ENCODE peak calls at places on chromosomes 13 and 19, in eight cellular contexts. One of them, this sample, is unnamed.

GRCh38 chr13:26881154-26881553 is 120.6 kb upstream of the GPR12 start:
- DNase-seq in sciatic nerve: no peak
- DNase-seq in NCI-H146: no peak
- DNase-seq in foreskin fibroblast: no peak
- DNase-seq in HT1080: peak
- DNase-seq in Peyer's patch: no peak
- DNase-seq in NCI-H1105 treated with DMSO at 0.1 percent for 48 hours: no peak
- DNase-seq in Ammon's horn: no peak
- DNase-seq in this sample: no peak

GRCh38 chr19:31125071-31125470 is 224.2 kb downstream of the TSHZ3 start:
- DNase-seq in Peyer's patch: no peak
- DNase-seq in HT1080: no peak
- DNase-seq in NCI-H146: no peak
- DNase-seq in sciatic nerve: no peak
- DNase-seq in NCI-H1105 treated with DMSO at 0.1 percent for 48 hours: no peak
- DNase-seq in foreskin fibroblast: no peak
- DNase-seq in Ammon's horn: no peak
- DNase-seq in this sample: no peak

GRCh38 chr13:95191821-95192220 is 109.4 kb downstream of the ABCC4 start:
- DNase-seq in sciatic nerve: peak
- DNase-seq in NCI-H1105 treated with DMSO at 0.1 percent for 48 hours: peak
- DNase-seq in Ammon's horn: peak
- DNase-seq in NCI-H146: peak
- DNase-seq in HT1080: peak
- DNase-seq in foreskin fibroblast: peak
- DNase-seq in Peyer's patch: peak
- DNase-seq in this sample: peak

GRCh38 chr13:34993470-34993869 is 51.4 kb downstream of the NBEA start:
- DNase-seq in NCI-H146: no peak
- DNase-seq in foreskin fibroblast: peak
- DNase-seq in NCI-H1105 treated with DMSO at 0.1 percent for 48 hours: no peak
- DNase-seq in Ammon's horn: no peak
- DNase-seq in Peyer's patch: no peak
- DNase-seq in sciatic nerve: no peak
- DNase-seq in HT1080: peak
- DNase-seq in this sample: no peak

GRCh38 chr13:41403983-41404382 is 53.4 kb upstream of the RGCC start:
- DNase-seq in HT1080: no peak
- DNase-seq in sciatic nerve: no peak
- DNase-seq in NCI-H146: no peak
- DNase-seq in Ammon's horn: no peak
- DNase-seq in Peyer's patch: no peak
- DNase-seq in NCI-H1105 treated with DMSO at 0.1 percent for 48 hours: no peak
- DNase-seq in foreskin fibroblast: no peak
- DNase-seq in this sample: no peak

GRCh38 chr13:43006893-43007631 is 15.0 kb upstream of the EPSTI1 start:
- DNase-seq in Ammon's horn: no peak
- DNase-seq in Peyer's patch: no peak
- DNase-seq in NCI-H1105 treated with DMSO at 0.1 percent for 48 hours: no peak
- DNase-seq in sciatic nerve: no peak
- DNase-seq in NCI-H146: no peak
- DNase-seq in foreskin fibroblast: peak
- DNase-seq in HT1080: peak
- DNase-seq in this sample: no peak

GRCh38 chr13:113460064-113460555 is 6.8 kb upstream of the ADPRHL1 start:
- DNase-seq in NCI-H1105 treated with DMSO at 0.1 percent for 48 hours: no peak
- DNase-seq in sciatic nerve: peak
- DNase-seq in Peyer's patch: no peak
- DNase-seq in NCI-H146: no peak
- DNase-seq in foreskin fibroblast: no peak
- DNase-seq in Ammon's horn: no peak
- DNase-seq in HT1080: no peak
- DNase-seq in this sample: no peak

GRCh38 chr19:1206063-1206732 is 620 bp downstream of the STK11 start:
- DNase-seq in HT1080: no peak
- DNase-seq in sciatic nerve: peak
- DNase-seq in Peyer's patch: no peak
- DNase-seq in Ammon's horn: no peak
- DNase-seq in NCI-H1105 treated with DMSO at 0.1 percent for 48 hours: no peak
- DNase-seq in NCI-H146: no peak
- DNase-seq in foreskin fibroblast: no peak
- DNase-seq in this sample: no peak

GRCh38 chr13:30071890-30072817 is 221.7 kb upstream of the UBL3 start:
- DNase-seq in NCI-H1105 treated with DMSO at 0.1 percent for 48 hours: no peak
- DNase-seq in NCI-H146: no peak
- DNase-seq in sciatic nerve: no peak
- DNase-seq in Ammon's horn: no peak
- DNase-seq in foreskin fibroblast: no peak
- DNase-seq in HT1080: no peak
- DNase-seq in Peyer's patch: no peak
- DNase-seq in this sample: no peak

GRCh38 chr13:35995136-35995535 is 136.0 kb downstream of the DCLK1 start:
- DNase-seq in HT1080: no peak
- DNase-seq in Peyer's patch: no peak
- DNase-seq in NCI-H146: no peak
- DNase-seq in foreskin fibroblast: no peak
- DNase-seq in NCI-H1105 treated with DMSO at 0.1 percent for 48 hours: no peak
- DNase-seq in sciatic nerve: no peak
- DNase-seq in Ammon's horn: no peak
- DNase-seq in this sample: no peak

GRCh38 chr13:27201661-27202060 is 30.1 kb upstream of the USP12 start:
- DNase-seq in NCI-H146: no peak
- DNase-seq in foreskin fibroblast: peak
- DNase-seq in NCI-H1105 treated with DMSO at 0.1 percent for 48 hours: no peak
- DNase-seq in Ammon's horn: no peak
- DNase-seq in Peyer's patch: no peak
- DNase-seq in HT1080: peak
- DNase-seq in sciatic nerve: no peak
- DNase-seq in this sample: no peak

GRCh38 chr13:41136396-41137031 is 3.9 kb upstream of the KBTBD6 start:
- DNase-seq in NCI-H146: no peak
- DNase-seq in sciatic nerve: no peak
- DNase-seq in HT1080: no peak
- DNase-seq in Ammon's horn: no peak
- DNase-seq in NCI-H1105 treated with DMSO at 0.1 percent for 48 hours: no peak
- DNase-seq in foreskin fibroblast: no peak
- DNase-seq in Peyer's patch: no peak
- DNase-seq in this sample: no peak

GRCh38 chr13:63605962-63606361 is 2190.3 kb upstream of the PCDH20 start:
- DNase-seq in sciatic nerve: no peak
- DNase-seq in HT1080: no peak
- DNase-seq in Peyer's patch: no peak
- DNase-seq in NCI-H1105 treated with DMSO at 0.1 percent for 48 hours: no peak
- DNase-seq in foreskin fibroblast: peak
- DNase-seq in NCI-H146: no peak
- DNase-seq in Ammon's horn: no peak
- DNase-seq in this sample: no peak

GRCh38 chr13:113145911-113146598 is 12.4 kb upstream of the PROZ start:
- DNase-seq in foreskin fibroblast: no peak
- DNase-seq in HT1080: no peak
- DNase-seq in Peyer's patch: no peak
- DNase-seq in NCI-H146: no peak
- DNase-seq in Ammon's horn: no peak
- DNase-seq in sciatic nerve: no peak
- DNase-seq in NCI-H1105 treated with DMSO at 0.1 percent for 48 hours: no peak
- DNase-seq in this sample: no peak

GRCh38 chr13:27631156-27631555 is 9.5 kb downstream of the POLR1D start:
- DNase-seq in sciatic nerve: no peak
- DNase-seq in foreskin fibroblast: no peak
- DNase-seq in Peyer's patch: no peak
- DNase-seq in HT1080: no peak
- DNase-seq in Ammon's horn: no peak
- DNase-seq in NCI-H146: no peak
- DNase-seq in NCI-H1105 treated with DMSO at 0.1 percent for 48 hours: no peak
- DNase-seq in this sample: no peak

GRCh38 chr19:3249408-3249807 is 24.9 kb downstream of the CELF5 start:
- DNase-seq in sciatic nerve: no peak
- DNase-seq in HT1080: peak
- DNase-seq in Peyer's patch: no peak
- DNase-seq in NCI-H146: no peak
- DNase-seq in foreskin fibroblast: no peak
- DNase-seq in NCI-H1105 treated with DMSO at 0.1 percent for 48 hours: no peak
- DNase-seq in Ammon's horn: no peak
- DNase-seq in this sample: no peak

GRCh38 chr19:290539-291521 is at the start of gene PLPP2:
- DNase-seq in Peyer's patch: no peak
- DNase-seq in NCI-H146: peak
- DNase-seq in sciatic nerve: no peak
- DNase-seq in foreskin fibroblast: no peak
- DNase-seq in HT1080: peak
- DNase-seq in NCI-H1105 treated with DMSO at 0.1 percent for 48 hours: no peak
- DNase-seq in Ammon's horn: peak
- DNase-seq in this sample: peak

GRCh38 chr19:54189668-54190502 is 505 bp upstream of the MBOAT7 start:
- DNase-seq in foreskin fibroblast: peak
- DNase-seq in Peyer's patch: peak
- DNase-seq in NCI-H1105 treated with DMSO at 0.1 percent for 48 hours: peak
- DNase-seq in Ammon's horn: peak
- DNase-seq in NCI-H146: peak
- DNase-seq in HT1080: peak
- DNase-seq in sciatic nerve: peak
- DNase-seq in this sample: peak

GRCh38 chr13:35925669-35926068 is 205.5 kb downstream of the DCLK1 start:
- DNase-seq in sciatic nerve: no peak
- DNase-seq in Ammon's horn: no peak
- DNase-seq in HT1080: no peak
- DNase-seq in Peyer's patch: no peak
- DNase-seq in foreskin fibroblast: no peak
- DNase-seq in NCI-H1105 treated with DMSO at 0.1 percent for 48 hours: no peak
- DNase-seq in NCI-H146: no peak
- DNase-seq in this sample: no peak

GRCh38 chr19:58577581-58578429 is 4.7 kb upstream of the MZF1 start:
- DNase-seq in HT1080: no peak
- DNase-seq in NCI-H146: no peak
- DNase-seq in Ammon's horn: no peak
- DNase-seq in NCI-H1105 treated with DMSO at 0.1 percent for 48 hours: no peak
- DNase-seq in foreskin fibroblast: no peak
- DNase-seq in Peyer's patch: no peak
- DNase-seq in sciatic nerve: no peak
- DNase-seq in this sample: no peak

GRCh38 chr19:41564515-41565383 is 11.2 kb upstream of the CEACAM21 start:
- DNase-seq in sciatic nerve: no peak
- DNase-seq in NCI-H146: no peak
- DNase-seq in Ammon's horn: no peak
- DNase-seq in NCI-H1105 treated with DMSO at 0.1 percent for 48 hours: no peak
- DNase-seq in foreskin fibroblast: peak
- DNase-seq in Peyer's patch: no peak
- DNase-seq in HT1080: no peak
- DNase-seq in this sample: no peak

GRCh38 chr19:45564131-45564780 is 20.3 kb downstream of the OPA3 start:
- DNase-seq in sciatic nerve: no peak
- DNase-seq in NCI-H146: no peak
- DNase-seq in HT1080: no peak
- DNase-seq in Peyer's patch: peak
- DNase-seq in foreskin fibroblast: no peak
- DNase-seq in NCI-H1105 treated with DMSO at 0.1 percent for 48 hours: no peak
- DNase-seq in Ammon's horn: no peak
- DNase-seq in this sample: no peak

GRCh38 chr19:29676586-29676985 is 11.3 kb downstream of the PLEKHF1 start:
- DNase-seq in Peyer's patch: no peak
- DNase-seq in sciatic nerve: peak
- DNase-seq in NCI-H1105 treated with DMSO at 0.1 percent for 48 hours: no peak
- DNase-seq in foreskin fibroblast: no peak
- DNase-seq in HT1080: no peak
- DNase-seq in Ammon's horn: no peak
- DNase-seq in NCI-H146: no peak
- DNase-seq in this sample: peak

GRCh38 chr13:74644239-74644638 is 510.0 kb upstream of the KLF12 start:
- DNase-seq in HT1080: peak
- DNase-seq in Ammon's horn: no peak
- DNase-seq in sciatic nerve: no peak
- DNase-seq in NCI-H146: no peak
- DNase-seq in foreskin fibroblast: peak
- DNase-seq in Peyer's patch: no peak
- DNase-seq in NCI-H1105 treated with DMSO at 0.1 percent for 48 hours: no peak
- DNase-seq in this sample: no peak

GRCh38 chr19:12913871-12914690 is 5.0 kb downstream of the SYCE2 start:
- DNase-seq in sciatic nerve: no peak
- DNase-seq in NCI-H146: peak
- DNase-seq in NCI-H1105 treated with DMSO at 0.1 percent for 48 hours: no peak
- DNase-seq in Ammon's horn: peak
- DNase-seq in foreskin fibroblast: peak
- DNase-seq in Peyer's patch: peak
- DNase-seq in HT1080: peak
- DNase-seq in this sample: peak

GRCh38 chr13:54928071-54928470 is 1899.5 kb downstream of the OLFM4 start:
- DNase-seq in foreskin fibroblast: no peak
- DNase-seq in HT1080: no peak
- DNase-seq in NCI-H146: no peak
- DNase-seq in sciatic nerve: no peak
- DNase-seq in Ammon's horn: no peak
- DNase-seq in NCI-H1105 treated with DMSO at 0.1 percent for 48 hours: no peak
- DNase-seq in Peyer's patch: no peak
- DNase-seq in this sample: peak

GRCh38 chr19:48696353-48697010 is 711 bp downstream of the FUT2 start:
- DNase-seq in HT1080: no peak
- DNase-seq in foreskin fibroblast: no peak
- DNase-seq in sciatic nerve: no peak
- DNase-seq in NCI-H146: peak
- DNase-seq in Peyer's patch: no peak
- DNase-seq in Ammon's horn: no peak
- DNase-seq in NCI-H1105 treated with DMSO at 0.1 percent for 48 hours: no peak
- DNase-seq in this sample: no peak

GRCh38 chr13:101453784-101454201 is 1.3 kb downstream of the ITGBL1 start:
- DNase-seq in Ammon's horn: no peak
- DNase-seq in NCI-H1105 treated with DMSO at 0.1 percent for 48 hours: no peak
- DNase-seq in HT1080: peak
- DNase-seq in Peyer's patch: no peak
- DNase-seq in NCI-H146: peak
- DNase-seq in foreskin fibroblast: no peak
- DNase-seq in sciatic nerve: no peak
- DNase-seq in this sample: no peak

GRCh38 chr19:54448037-54448773 is 794 bp upstream of the LENG8 start:
- DNase-seq in NCI-H146: peak
- DNase-seq in foreskin fibroblast: peak
- DNase-seq in Ammon's horn: peak
- DNase-seq in NCI-H1105 treated with DMSO at 0.1 percent for 48 hours: no peak
- DNase-seq in sciatic nerve: no peak
- DNase-seq in Peyer's patch: peak
- DNase-seq in HT1080: peak
- DNase-seq in this sample: no peak

GRCh38 chr19:8526345-8527062 is 12.5 kb upstream of the ZNF414 start:
- DNase-seq in Peyer's patch: peak
- DNase-seq in NCI-H1105 treated with DMSO at 0.1 percent for 48 hours: peak
- DNase-seq in HT1080: no peak
- DNase-seq in sciatic nerve: peak
- DNase-seq in Ammon's horn: peak
- DNase-seq in NCI-H146: peak
- DNase-seq in foreskin fibroblast: peak
- DNase-seq in this sample: peak